ENCODE peak calls at places on chromosome 3, in four cellular contexts. One of them, this sample, is unnamed.
A peak's percentile ranks its signal among the peaks of the same experiment; 100 is the strongest.

GRCh38 chr3:74410276-74410941 is 204.1 kb downstream of the CNTN3 start:
- DNase-seq in CD8-positive, alpha-beta T cell: no peak
- DNase-seq in AG10803: no peak
- DNase-seq in hepatocyte: no peak
- DNase-seq in this sample: no peak

GRCh38 chr3:141487419-141488345 is 855 bp downstream of the RASA2 start:
- DNase-seq in AG10803: peak; percentile 50
- DNase-seq in hepatocyte: peak; percentile 87
- DNase-seq in CD8-positive, alpha-beta T cell: peak; percentile 82
- DNase-seq in this sample: peak; percentile 81

GRCh38 chr3:184733971-184734608 is 22.2 kb upstream of the MAGEF1 start:
- DNase-seq in hepatocyte: no peak
- DNase-seq in CD8-positive, alpha-beta T cell: no peak
- DNase-seq in AG10803: no peak
- DNase-seq in this sample: no peak

GRCh38 chr3:154182322-154182922 is 61.2 kb downstream of the ARHGEF26 start:
- DNase-seq in CD8-positive, alpha-beta T cell: no peak
- DNase-seq in hepatocyte: no peak
- DNase-seq in AG10803: no peak
- DNase-seq in this sample: no peak

GRCh38 chr3:12046406-12046805 is 42.2 kb downstream of the SYN2 start:
- DNase-seq in hepatocyte: peak; percentile 9
- DNase-seq in AG10803: peak; percentile 1
- DNase-seq in CD8-positive, alpha-beta T cell: no peak
- DNase-seq in this sample: no peak

GRCh38 chr3:183142199-183142598 is 20.3 kb downstream of the LAMP3 start:
- DNase-seq in hepatocyte: no peak
- DNase-seq in AG10803: peak; percentile 13
- DNase-seq in CD8-positive, alpha-beta T cell: no peak
- DNase-seq in this sample: no peak

GRCh38 chr3:54321515-54321914 is 199.2 kb downstream of the CACNA2D3 start:
- DNase-seq in hepatocyte: peak; percentile 60
- DNase-seq in CD8-positive, alpha-beta T cell: no peak
- DNase-seq in AG10803: no peak
- DNase-seq in this sample: no peak

GRCh38 chr3:151439652-151440125 is 21.2 kb downstream of the IGSF10 start:
- DNase-seq in CD8-positive, alpha-beta T cell: no peak
- DNase-seq in hepatocyte: peak; percentile 80
- DNase-seq in AG10803: peak; percentile 80
- DNase-seq in this sample: no peak

GRCh38 chr3:27721717-27722564 is at the start of gene EOMES:
- DNase-seq in AG10803: no peak
- DNase-seq in CD8-positive, alpha-beta T cell: peak; percentile 78
- DNase-seq in hepatocyte: peak; percentile 44
- DNase-seq in this sample: peak; percentile 67

GRCh38 chr3:72924055-72924454 is 36.2 kb downstream of the GXYLT2 start:
- DNase-seq in hepatocyte: no peak
- DNase-seq in AG10803: no peak
- DNase-seq in CD8-positive, alpha-beta T cell: no peak
- DNase-seq in this sample: no peak

GRCh38 chr3:52986938-52987337 is 58.9 kb downstream of the SFMBT1 start:
- DNase-seq in AG10803: peak; percentile 43
- DNase-seq in hepatocyte: no peak
- DNase-seq in CD8-positive, alpha-beta T cell: no peak
- DNase-seq in this sample: no peak

GRCh38 chr3:190051643-190052042 is 69.1 kb downstream of the P3H2 start:
- DNase-seq in CD8-positive, alpha-beta T cell: no peak
- DNase-seq in AG10803: no peak
- DNase-seq in hepatocyte: no peak
- DNase-seq in this sample: no peak

GRCh38 chr3:150588027-150588830 is 14.9 kb upstream of the SELENOT start:
- DNase-seq in AG10803: no peak
- DNase-seq in hepatocyte: no peak
- DNase-seq in CD8-positive, alpha-beta T cell: no peak
- DNase-seq in this sample: no peak

GRCh38 chr3:66618066-66618465 is 117.2 kb upstream of the LRIG1 start:
- DNase-seq in AG10803: peak; percentile 54
- DNase-seq in CD8-positive, alpha-beta T cell: no peak
- DNase-seq in hepatocyte: no peak
- DNase-seq in this sample: no peak

GRCh38 chr3:112979244-112979832 is 4.4 kb upstream of the CD200R1 start:
- DNase-seq in hepatocyte: peak; percentile 57
- DNase-seq in CD8-positive, alpha-beta T cell: peak; percentile 37
- DNase-seq in AG10803: peak; percentile 34
- DNase-seq in this sample: no peak

GRCh38 chr3:167785790-167786189 is 50.3 kb downstream of the SERPINI1 start:
- DNase-seq in CD8-positive, alpha-beta T cell: no peak
- DNase-seq in AG10803: no peak
- DNase-seq in hepatocyte: no peak
- DNase-seq in this sample: no peak

GRCh38 chr3:63814300-63814699 is 4.8 kb upstream of the C3orf49 start:
- DNase-seq in AG10803: no peak
- DNase-seq in hepatocyte: peak; percentile 10
- DNase-seq in CD8-positive, alpha-beta T cell: no peak
- DNase-seq in this sample: no peak

GRCh38 chr3:61935819-61936218 is 374.4 kb downstream of the PTPRG start:
- DNase-seq in CD8-positive, alpha-beta T cell: no peak
- DNase-seq in hepatocyte: no peak
- DNase-seq in AG10803: no peak
- DNase-seq in this sample: no peak

GRCh38 chr3:117036259-117036799 is 326.8 kb downstream of the TUSC7 start:
- DNase-seq in CD8-positive, alpha-beta T cell: no peak
- DNase-seq in hepatocyte: peak; percentile 11
- DNase-seq in AG10803: peak; percentile 36
- DNase-seq in this sample: no peak

GRCh38 chr3:129741794-129742193 is 135.3 kb upstream of the PLXND1 start:
- DNase-seq in CD8-positive, alpha-beta T cell: no peak
- DNase-seq in AG10803: no peak
- DNase-seq in hepatocyte: no peak
- DNase-seq in this sample: no peak

GRCh38 chr3:161695811-161696210 is 199.2 kb downstream of the OTOL1 start:
- DNase-seq in CD8-positive, alpha-beta T cell: no peak
- DNase-seq in AG10803: no peak
- DNase-seq in hepatocyte: no peak
- DNase-seq in this sample: no peak

GRCh38 chr3:23113455-23114171 is 89.5 kb upstream of the UBE2E2 start:
- DNase-seq in AG10803: peak; percentile 21
- DNase-seq in CD8-positive, alpha-beta T cell: no peak
- DNase-seq in hepatocyte: peak; percentile 15
- DNase-seq in this sample: no peak

GRCh38 chr3:108833616-108834015 is 11.0 kb downstream of the TRAT1 start:
- DNase-seq in AG10803: no peak
- DNase-seq in CD8-positive, alpha-beta T cell: no peak
- DNase-seq in hepatocyte: no peak
- DNase-seq in this sample: no peak

GRCh38 chr3:27844052-27844675 is 122.0 kb upstream of the EOMES start:
- DNase-seq in AG10803: no peak
- DNase-seq in CD8-positive, alpha-beta T cell: no peak
- DNase-seq in hepatocyte: no peak
- DNase-seq in this sample: no peak

GRCh38 chr3:32423956-32424558 is 32.4 kb downstream of the CMTM7 start:
- DNase-seq in AG10803: no peak
- DNase-seq in CD8-positive, alpha-beta T cell: no peak
- DNase-seq in hepatocyte: no peak
- DNase-seq in this sample: no peak

GRCh38 chr3:195446359-195446758 is 3.5 kb upstream of the ACAP2 start:
- DNase-seq in AG10803: no peak
- DNase-seq in hepatocyte: no peak
- DNase-seq in CD8-positive, alpha-beta T cell: no peak
- DNase-seq in this sample: no peak
- TF ChIP-seq CTCF in AG10803: no peak
- TF ChIP-seq CTCF in hepatocyte: no peak
- TF ChIP-seq CTCF in CD8-positive, alpha-beta T cell: no peak
- TF ChIP-seq CTCF in this sample: no peak

DNA sequence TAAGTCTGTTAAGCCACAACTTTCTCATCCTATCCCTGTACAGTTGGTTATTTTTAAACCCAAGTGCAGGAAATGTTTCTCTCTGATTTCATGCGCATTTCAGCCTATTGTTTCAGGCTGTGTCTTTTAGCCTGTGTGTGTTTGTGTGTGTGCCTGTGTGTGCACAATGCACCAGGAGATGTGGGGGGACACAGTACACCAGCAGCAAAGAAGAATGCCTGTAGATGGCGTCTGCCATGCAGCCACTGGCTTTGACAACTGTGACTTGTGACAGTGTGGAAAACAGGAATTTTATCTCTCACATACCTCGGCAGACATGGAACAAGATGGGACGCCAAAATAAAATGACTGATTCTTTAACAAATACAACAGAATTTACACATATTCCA is 43.6 kb upstream of the PLXNA1 start:
- DNase-seq in AG10803: no peak
- DNase-seq in hepatocyte: no peak
- DNase-seq in CD8-positive, alpha-beta T cell: no peak
- DNase-seq in this sample: no peak
- TF ChIP-seq CTCF in AG10803: no peak
- TF ChIP-seq CTCF in hepatocyte: no peak
- TF ChIP-seq CTCF in CD8-positive, alpha-beta T cell: no peak
- TF ChIP-seq CTCF in this sample: no peak

DNA sequence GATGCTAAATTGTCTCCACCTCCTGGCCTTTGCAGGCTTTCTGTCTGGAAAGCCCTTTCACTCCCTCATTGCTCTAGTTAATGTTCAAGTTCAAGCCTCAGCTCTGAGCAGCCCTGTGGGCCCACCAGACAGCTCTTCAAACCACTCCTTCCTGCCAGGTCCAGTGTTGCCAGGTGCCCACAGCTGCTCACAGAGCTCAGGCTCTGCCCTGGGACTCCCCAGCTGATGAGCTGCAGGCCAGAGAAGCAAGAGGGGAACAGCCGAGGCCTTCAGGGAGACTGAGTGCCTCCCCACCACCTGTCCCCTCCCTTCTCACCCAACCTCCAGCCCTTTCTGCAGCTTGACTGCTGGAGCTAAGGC is 1.3 kb upstream of the ZBTB47 start:
- DNase-seq in CD8-positive, alpha-beta T cell: no peak
- DNase-seq in hepatocyte: no peak
- DNase-seq in AG10803: no peak
- DNase-seq in this sample: no peak
- TF ChIP-seq CTCF in CD8-positive, alpha-beta T cell: no peak
- TF ChIP-seq CTCF in hepatocyte: no peak
- TF ChIP-seq CTCF in AG10803: no peak
- TF ChIP-seq CTCF in this sample: no peak

DNA sequence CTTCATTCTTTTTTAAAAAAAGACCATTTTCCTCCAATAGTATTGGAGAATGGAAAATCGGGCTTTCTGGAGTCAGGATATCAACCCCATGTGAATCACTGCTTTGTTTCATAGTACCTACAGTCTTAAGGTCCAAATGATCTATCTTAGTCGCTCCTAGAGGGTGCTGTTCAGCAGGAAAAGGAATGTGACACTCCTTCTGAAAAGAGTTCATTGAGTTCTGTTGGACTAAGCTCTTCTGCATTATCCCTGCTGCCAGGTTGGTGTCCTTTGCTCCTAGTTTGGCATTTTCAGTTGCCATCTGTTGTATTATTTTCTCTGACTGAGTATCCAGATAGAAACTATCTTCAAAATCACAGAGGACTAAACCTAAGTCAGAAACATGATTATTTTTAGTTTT is 57.2 kb downstream of the POLQ start:
- DNase-seq in AG10803: no peak
- DNase-seq in hepatocyte: peak; percentile 8
- DNase-seq in CD8-positive, alpha-beta T cell: no peak
- DNase-seq in this sample: no peak
- TF ChIP-seq CTCF in AG10803: no peak
- TF ChIP-seq CTCF in hepatocyte: peak; percentile 22
- TF ChIP-seq CTCF in CD8-positive, alpha-beta T cell: no peak
- TF ChIP-seq CTCF in this sample: no peak

DNA sequence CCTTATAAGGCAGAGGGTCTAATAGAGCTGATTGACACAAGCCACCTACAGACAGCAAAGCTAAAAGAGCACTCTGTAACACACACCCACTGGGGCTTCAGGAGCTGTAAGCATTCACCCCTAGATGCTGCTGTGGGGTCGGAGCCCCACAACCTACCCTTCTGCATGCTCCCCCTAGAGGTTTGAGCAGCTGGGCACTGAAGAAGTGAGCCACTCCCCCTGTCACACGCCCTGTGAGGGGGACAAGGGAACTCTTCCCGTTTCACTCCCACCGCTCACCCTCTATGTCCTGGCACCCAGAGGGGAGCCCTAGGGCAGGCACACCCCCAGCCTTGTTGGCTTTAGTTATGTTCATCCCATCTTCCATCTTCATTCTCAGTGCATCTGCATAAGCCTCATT is 9.4 kb upstream of the CSTA start:
- DNase-seq in AG10803: no peak
- DNase-seq in CD8-positive, alpha-beta T cell: no peak
- DNase-seq in hepatocyte: no peak
- DNase-seq in this sample: no peak
- TF ChIP-seq CTCF in AG10803: no peak
- TF ChIP-seq CTCF in CD8-positive, alpha-beta T cell: no peak
- TF ChIP-seq CTCF in hepatocyte: no peak
- TF ChIP-seq CTCF in this sample: no peak

DNA sequence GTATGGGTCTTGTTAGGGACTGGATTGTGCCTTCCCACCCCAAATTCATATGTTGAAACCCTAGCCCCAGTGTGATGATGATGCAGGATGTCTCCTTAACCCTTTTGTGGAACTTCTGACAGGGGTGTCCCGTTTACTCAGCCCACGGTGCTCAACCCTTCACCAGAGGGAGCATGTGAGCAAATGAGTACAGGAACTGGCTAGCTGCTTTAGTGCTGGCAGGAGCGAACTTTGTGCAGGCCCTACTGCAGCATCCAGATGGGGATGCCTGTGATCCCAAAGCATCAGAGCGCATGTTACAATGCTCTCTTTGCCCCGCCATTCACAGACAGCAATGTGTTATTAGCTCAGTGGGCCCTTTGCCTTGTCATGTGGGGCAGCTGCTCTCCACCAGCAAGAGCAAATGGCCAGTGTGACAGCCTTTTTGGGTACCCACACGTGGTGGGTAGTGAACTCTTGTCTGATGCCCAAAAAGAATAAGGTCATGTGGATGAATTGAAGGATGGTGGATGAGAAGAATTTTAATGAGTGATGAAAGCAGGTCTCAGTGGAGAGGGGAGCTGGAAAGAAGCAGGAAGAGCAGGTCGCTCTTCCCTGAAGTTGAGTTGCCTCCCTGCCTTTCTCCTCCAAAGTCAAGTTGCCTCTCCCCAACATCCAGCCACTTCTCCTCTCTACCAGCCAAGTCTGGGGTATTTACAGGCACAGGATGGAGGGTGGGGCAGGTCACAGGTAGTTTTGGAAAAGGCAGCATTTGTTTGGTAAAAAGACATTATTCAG is 63.3 kb upstream of the STRIT1 start:
- DNase-seq in hepatocyte: no peak
- DNase-seq in CD8-positive, alpha-beta T cell: no peak
- DNase-seq in AG10803: peak; percentile 13
- DNase-seq in this sample: no peak
- TF ChIP-seq CTCF in hepatocyte: peak; percentile 19
- TF ChIP-seq CTCF in CD8-positive, alpha-beta T cell: no peak
- TF ChIP-seq CTCF in AG10803: peak; percentile 43
- TF ChIP-seq CTCF in this sample: no peak

GRCh38 chr3:133992385-133992784 is 37.3 kb downstream of the SLCO2A1 start:
- DNase-seq in hepatocyte: peak; percentile 16
- DNase-seq in CD8-positive, alpha-beta T cell: no peak
- DNase-seq in AG10803: peak; percentile 16
- DNase-seq in this sample: no peak
- TF ChIP-seq CTCF in hepatocyte: no peak
- TF ChIP-seq CTCF in CD8-positive, alpha-beta T cell: no peak
- TF ChIP-seq CTCF in AG10803: peak; percentile 23
- TF ChIP-seq CTCF in this sample: no peak